ENCODE peak calls at places on chromosome 10, in nine cellular contexts. Q is GM23248; S is effector memory CD4-positive, alpha-beta T cell; Y is psoas muscle; T is choroid plexus epithelial cell; R is PC-3; K is HFF-Myc; E is cardiac muscle cell; F is SJCRH30. C is an unnamed sample.

GRCh38 chr10:52322941-52323340 is 8.9 kb downstream of the DKK1 start:
- DNase-seq in Q (peak; percentile 61), S (no peak), Y (no peak), T (no peak), R (no peak), K (no peak), E (no peak), F (no peak), C (no peak)

GRCh38 chr10:104576611-104577010 is 64.5 kb upstream of the SORCS3 start:
- DNase-seq in Q (no peak), S (no peak), Y (no peak), T (no peak), R (no peak), K (no peak), E (no peak), F (no peak), C (no peak)

GRCh38 chr10:28604567-28605536 is 71.9 kb downstream of the WAC start:
- DNase-seq in Q (peak; percentile 11), S (no peak), Y (no peak), T (no peak), R (no peak), K (no peak), E (no peak), F (no peak), C (no peak)

GRCh38 chr10:101878869-101879268 is 35.3 kb upstream of the KCNIP2 start:
- DNase-seq in Q (no peak), S (no peak), Y (no peak), T (no peak), R (no peak), K (no peak), E (no peak), F (no peak), C (no peak)

GRCh38 chr10:103603382-103603781 is 109.9 kb downstream of the NEURL1 start:
- DNase-seq in Q (no peak), S (no peak), Y (peak; percentile 43), T (no peak), R (no peak), K (no peak), E (no peak), F (no peak), C (no peak)

GRCh38 chr10:33460461-33461294 is 126.2 kb upstream of the NRP1 start:
- DNase-seq in Q (peak; percentile 90), S (no peak), Y (peak; percentile 70), T (peak; percentile 54), R (peak; percentile 73), K (no peak), E (peak; percentile 90), F (no peak), C (peak; percentile 18)

GRCh38 chr10:86254526-86255174 is 111.9 kb downstream of the GRID1 start:
- DNase-seq in Q (peak; percentile 15), S (no peak), Y (no peak), T (no peak), R (peak; percentile 13), K (no peak), E (no peak), F (no peak), C (peak; percentile 51)

GRCh38 chr10:99952799-99953198 is 56.9 kb downstream of the DNMBP start:
- DNase-seq in Q (no peak), S (no peak), Y (no peak), T (no peak), R (no peak), K (no peak), E (no peak), F (no peak), C (no peak)

GRCh38 chr10:77409697-77410471 is 227.7 kb downstream of the KCNMA1 start:
- DNase-seq in Q (no peak), S (no peak), Y (no peak), T (no peak), R (peak; percentile 62), K (no peak), E (no peak), F (peak; percentile 19), C (no peak)

GRCh38 chr10:75276029-75276872 is 40.5 kb upstream of the COMTD1 start:
- DNase-seq in Q (no peak), S (no peak), Y (no peak), T (no peak), R (no peak), K (no peak), E (no peak), F (peak; percentile 18), C (no peak)

GRCh38 chr10:80462986-80463741 is 9.1 kb downstream of the TSPAN14 start:
- DNase-seq in Q (peak; percentile 73), S (no peak), Y (no peak), T (peak; percentile 55), R (no peak), K (no peak), E (no peak), F (no peak), C (peak; percentile 52)

GRCh38 chr10:33098966-33099663 is 141.1 kb upstream of the ITGB1 start:
- DNase-seq in Q (peak; percentile 47), S (no peak), Y (no peak), T (no peak), R (no peak), K (no peak), E (no peak), F (no peak), C (no peak)

GRCh38 chr10:78420946-78421732 is 387.5 kb downstream of the RPS24 start:
- DNase-seq in Q (no peak), S (no peak), Y (no peak), T (no peak), R (no peak), K (no peak), E (no peak), F (no peak), C (no peak)

GRCh38 chr10:47104786-47105385 is 193.7 kb downstream of the PTPN20 start:
- DNase-seq in Q (no peak), S (no peak), Y (no peak), T (no peak), R (no peak), K (no peak), E (no peak), F (no peak), C (no peak)

GRCh38 chr10:17216217-17216900 is 11.7 kb upstream of the VIM start:
- DNase-seq in Q (peak; percentile 98), S (no peak), Y (no peak), T (peak; percentile 97), R (peak; percentile 85), K (peak; percentile 99), E (no peak), F (no peak), C (no peak)

GRCh38 chr10:48625013-48625412 is 20.1 kb upstream of the ARHGAP22 start:
- DNase-seq in Q (peak; percentile 72), S (no peak), Y (no peak), T (peak; percentile 53), R (no peak), K (no peak), E (no peak), F (no peak), C (no peak)

GRCh38 chr10:3850999-3851937 is 66.3 kb upstream of the KLF6 start:
- DNase-seq in Q (peak; percentile 91), S (no peak), Y (no peak), T (peak; percentile 92), R (peak; percentile 40), K (no peak), E (no peak), F (no peak), C (no peak)

GRCh38 chr10:77609781-77610272 is 27.8 kb downstream of the KCNMA1 start:
- DNase-seq in Q (peak; percentile 16), S (no peak), Y (no peak), T (peak; percentile 80), R (no peak), K (no peak), E (no peak), F (peak; percentile 19), C (no peak)

GRCh38 chr10:75352650-75353049 is 48.9 kb downstream of the ZNF503 start:
- DNase-seq in Q (peak; percentile 4), S (no peak), Y (no peak), T (peak; percentile 24), R (no peak), K (no peak), E (no peak), F (peak; percentile 64), C (peak; percentile 20)

GRCh38 chr10:42941245-42941644 is 135.6 kb upstream of the RET start:
- DNase-seq in Q (no peak), S (no peak), Y (no peak), T (no peak), R (no peak), K (no peak), E (no peak), F (no peak), C (peak; percentile 86)

DNA sequence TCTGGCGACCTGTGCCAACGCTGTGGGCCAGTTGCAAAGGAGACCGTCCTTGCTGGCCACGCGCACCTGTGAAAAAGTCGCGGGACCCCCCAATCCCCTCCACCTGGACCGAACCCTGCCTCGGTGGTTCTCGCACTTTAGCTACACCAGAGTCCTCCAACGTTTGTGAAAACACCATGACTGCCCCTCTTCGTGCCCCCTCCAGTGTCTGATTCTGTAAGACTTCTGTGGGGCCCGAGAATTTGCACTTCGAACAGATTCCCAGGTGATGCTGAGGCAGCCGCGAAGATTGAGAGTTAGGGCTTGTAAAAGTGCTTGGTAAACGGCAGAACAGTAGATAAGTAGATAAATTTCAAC is 102.4 kb upstream of the SVIL start:
- DNase-seq in Q (no peak), S (no peak), Y (no peak), T (no peak), R (no peak), K (no peak), E (no peak), F (no peak), C (no peak)
- H3K4me3 ChIP-seq in Q (peak overlapping the region; percentile 81), S (no peak overlapping the region), Y (peak overlapping the region; percentile 94), T (peak overlapping the region; percentile 71), R (peak overlapping the region; percentile 81), K (peak overlapping the region; percentile 60), E (peak overlapping the region; percentile 84), F (peak overlapping the region; percentile 82), C (no peak overlapping the region)

GRCh38 chr10:112689327-112689726 is 242.3 kb downstream of the VTI1A start:
- DNase-seq in Q (peak; percentile 14), S (no peak), Y (no peak), T (peak; percentile 24), R (peak; percentile 15), K (no peak), E (peak; percentile 37), F (peak; percentile 45), C (peak; percentile 59)
- H3K4me3 ChIP-seq in Q (no peak overlapping the region), S (no peak overlapping the region), Y (no peak overlapping the region), T (no peak overlapping the region), R (no peak overlapping the region), K (no peak overlapping the region), E (no peak overlapping the region), F (no peak overlapping the region), C (no peak overlapping the region)

DNA sequence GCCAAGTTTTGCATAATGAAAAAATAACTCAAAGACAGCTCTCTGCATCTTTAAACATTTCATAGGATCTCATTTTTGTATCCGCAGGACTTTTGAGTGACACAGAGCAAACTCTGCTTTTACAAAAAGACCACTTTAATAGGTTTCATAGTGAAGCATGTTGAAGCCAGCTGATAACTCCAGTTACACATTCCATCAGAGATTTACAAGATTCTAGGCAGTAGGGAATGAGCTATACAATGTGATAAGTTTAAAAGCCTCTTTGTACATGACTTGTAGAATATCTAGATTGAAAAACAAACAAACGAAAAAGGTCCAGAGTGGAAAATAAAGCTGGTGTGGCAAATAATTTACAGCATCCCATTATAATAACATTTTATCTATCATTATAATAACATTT is 2.2 kb downstream of the PRKG1 start:
- DNase-seq in Q (no peak), S (no peak), Y (no peak), T (no peak), R (no peak), K (no peak), E (no peak), F (no peak), C (no peak)
- H3K4me3 ChIP-seq in Q (no peak overlapping the region), S (no peak overlapping the region), Y (peak overlapping the region; percentile 85), T (no peak overlapping the region), R (no peak overlapping the region), K (peak overlapping the region; percentile 81), E (no peak overlapping the region), F (no peak overlapping the region), C (no peak overlapping the region)

GRCh38 chr10:61888744-61889143 is 12.8 kb upstream of the ARID5B start:
- DNase-seq in Q (peak; percentile 65), S (no peak), Y (no peak), T (no peak), R (peak; percentile 59), K (no peak), E (no peak), F (no peak), C (no peak)
- H3K4me3 ChIP-seq in Q (no peak overlapping the region), S (no peak overlapping the region), Y (no peak overlapping the region), T (no peak overlapping the region), R (no peak overlapping the region), K (no peak overlapping the region), E (no peak overlapping the region), F (no peak overlapping the region), C (no peak overlapping the region)